ENCODE peak calls at places on chromosomes 4 and X, in eight cellular contexts. K, W, O, A, B, G, Q and T are unnamed samples.

GRCh38 chr4:128454281-128455075 is 166.9 kb upstream of the PGRMC2 start:
- DNase-seq in K (peak), W (peak), O (peak), A (peak), B (peak), G (peak), Q (peak), T (peak)

GRCh38 chr4:40305329-40306193 is 29.6 kb upstream of the CHRNA9 start:
- DNase-seq in K (no peak), W (no peak), O (no peak), A (no peak), B (no peak), G (no peak), Q (no peak), T (peak)

GRCh38 chr4:47499705-47500104 is 14.6 kb downstream of the ATP10D start:
- DNase-seq in K (no peak), W (no peak), O (no peak), A (no peak), B (no peak), G (no peak), Q (no peak), T (no peak)

GRCh38 chr4:154743683-154744340 is at the start of gene LRAT:
- DNase-seq in K (peak), W (no peak), O (peak), A (peak), B (peak), G (no peak), Q (peak), T (peak)

GRCh38 chr4:148065069-148065468 is 333.2 kb downstream of the ARHGAP10 start:
- DNase-seq in K (no peak), W (no peak), O (no peak), A (no peak), B (no peak), G (no peak), Q (no peak), T (no peak)

GRCh38 chr4:41178372-41179085 is 35.8 kb downstream of the APBB2 start:
- DNase-seq in K (no peak), W (no peak), O (no peak), A (no peak), B (no peak), G (no peak), Q (peak), T (no peak)

GRCh38 chrX:10103023-10103422 is 53.8 kb upstream of the CLCN4 start:
- DNase-seq in K (no peak), W (no peak), O (no peak), A (no peak), B (no peak), G (no peak), Q (peak), T (no peak)

GRCh38 chrX:68708503-68709290 is 61.2 kb downstream of the STARD8 start:
- DNase-seq in K (no peak), W (no peak), O (no peak), A (no peak), B (no peak), G (no peak), Q (no peak), T (no peak)